ENCODE peak calls at places on chromosomes 13 and 19, in five cellular contexts. One of them, this sample, is unnamed.

GRCh38 chr19:15294591-15294990 is 37.7 kb downstream of the BRD4 start:
- DNase-seq in GM10248: no peak
- DNase-seq in ovary: no peak
- DNase-seq in GM13977: no peak
- DNase-seq in left lung: no peak
- DNase-seq in this sample: no peak

GRCh38 chr19:45419396-45419795 is 4.3 kb downstream of the ERCC1 start:
- DNase-seq in GM10248: peak
- DNase-seq in ovary: no peak
- DNase-seq in GM13977: peak
- DNase-seq in left lung: peak
- DNase-seq in this sample: peak

GRCh38 chr13:73290844-73291243 is 232.0 kb downstream of the KLF5 start:
- DNase-seq in GM13977: no peak
- DNase-seq in ovary: no peak
- DNase-seq in GM10248: no peak
- DNase-seq in left lung: no peak
- DNase-seq in this sample: no peak

GRCh38 chr19:13004273-13004672 is 9.0 kb downstream of the NFIX start:
- DNase-seq in ovary: no peak
- DNase-seq in left lung: no peak
- DNase-seq in GM13977: no peak
- DNase-seq in GM10248: no peak
- DNase-seq in this sample: no peak

GRCh38 chr19:40815223-40815622 is 16.2 kb downstream of the EGLN2 start:
- DNase-seq in GM10248: no peak
- DNase-seq in left lung: no peak
- DNase-seq in GM13977: no peak
- DNase-seq in ovary: no peak
- DNase-seq in this sample: no peak

GRCh38 chr13:54210397-54211050 is 1181.9 kb downstream of the OLFM4 start:
- DNase-seq in GM13977: no peak
- DNase-seq in left lung: no peak
- DNase-seq in ovary: no peak
- DNase-seq in GM10248: no peak
- DNase-seq in this sample: no peak

GRCh38 chr19:33946535-33947323 is 150.1 kb downstream of the KCTD15 start:
- DNase-seq in ovary: no peak
- DNase-seq in GM10248: no peak
- DNase-seq in GM13977: no peak
- DNase-seq in left lung: no peak
- DNase-seq in this sample: no peak

GRCh38 chr19:7605490-7606222 is 10.0 kb downstream of the CAMSAP3 start:
- DNase-seq in ovary: no peak
- DNase-seq in GM13977: peak
- DNase-seq in left lung: no peak
- DNase-seq in GM10248: peak
- DNase-seq in this sample: no peak

GRCh38 chr19:11418518-11419506 is at the start of gene RGL3:
- DNase-seq in GM13977: peak
- DNase-seq in GM10248: no peak
- DNase-seq in ovary: no peak
- DNase-seq in left lung: peak
- DNase-seq in this sample: no peak

GRCh38 chr19:43983544-43983911 is 460 bp upstream of the ZNF155 start:
- DNase-seq in ovary: no peak
- DNase-seq in left lung: no peak
- DNase-seq in GM10248: peak
- DNase-seq in GM13977: peak
- DNase-seq in this sample: no peak

GRCh38 chr13:23766199-23766771 is 122.9 kb downstream of the MIPEP start:
- DNase-seq in ovary: no peak
- DNase-seq in GM10248: no peak
- DNase-seq in left lung: no peak
- DNase-seq in GM13977: no peak
- DNase-seq in this sample: no peak

GRCh38 chr19:44512326-44513298 is 12.3 kb upstream of the ZNF180 start:
- DNase-seq in left lung: no peak
- DNase-seq in GM10248: no peak
- DNase-seq in GM13977: no peak
- DNase-seq in ovary: no peak
- DNase-seq in this sample: no peak

GRCh38 chr13:98022210-98022609 is 68.7 kb downstream of the IPO5 start:
- DNase-seq in GM13977: no peak
- DNase-seq in ovary: no peak
- DNase-seq in left lung: no peak
- DNase-seq in GM10248: no peak
- DNase-seq in this sample: no peak

GRCh38 chr13:39597828-39598227 is 5.2 kb downstream of the LHFPL6 start:
- DNase-seq in left lung: no peak
- DNase-seq in GM13977: no peak
- DNase-seq in ovary: no peak
- DNase-seq in GM10248: no peak
- DNase-seq in this sample: no peak

GRCh38 chr13:29817604-29818378 is 32.6 kb downstream of the UBL3 start:
- DNase-seq in GM10248: peak
- DNase-seq in GM13977: peak
- DNase-seq in left lung: no peak
- DNase-seq in ovary: no peak
- DNase-seq in this sample: peak

GRCh38 chr19:9936151-9937000 is at the start of gene OLFM2:
- DNase-seq in left lung: no peak
- DNase-seq in GM10248: peak
- DNase-seq in GM13977: peak
- DNase-seq in ovary: peak
- DNase-seq in this sample: peak

GRCh38 chr19:35987571-35987896 is 7.5 kb upstream of the SDHAF1 start:
- DNase-seq in ovary: no peak
- DNase-seq in GM13977: no peak
- DNase-seq in left lung: no peak
- DNase-seq in GM10248: no peak
- DNase-seq in this sample: no peak

GRCh38 chr19:48873476-48874308 is 1.5 kb downstream of the PPP1R15A start:
- DNase-seq in ovary: peak
- DNase-seq in GM13977: no peak
- DNase-seq in GM10248: no peak
- DNase-seq in left lung: no peak
- DNase-seq in this sample: no peak

GRCh38 chr19:48874309-48875135 is 2.3 kb downstream of the PPP1R15A start:
- DNase-seq in left lung: peak
- DNase-seq in ovary: peak
- DNase-seq in GM13977: no peak
- DNase-seq in GM10248: no peak
- DNase-seq in this sample: no peak

GRCh38 chr19:48872884-48873475 is 759 bp downstream of the PPP1R15A start:
- DNase-seq in ovary: peak
- DNase-seq in GM10248: peak
- DNase-seq in GM13977: peak
- DNase-seq in left lung: peak
- DNase-seq in this sample: peak

GRCh38 chr19:48870048-48870447 is 1.6 kb upstream of the PLEKHA4 start:
- DNase-seq in ovary: no peak
- DNase-seq in left lung: no peak
- DNase-seq in GM10248: no peak
- DNase-seq in GM13977: no peak
- DNase-seq in this sample: no peak

DNA sequence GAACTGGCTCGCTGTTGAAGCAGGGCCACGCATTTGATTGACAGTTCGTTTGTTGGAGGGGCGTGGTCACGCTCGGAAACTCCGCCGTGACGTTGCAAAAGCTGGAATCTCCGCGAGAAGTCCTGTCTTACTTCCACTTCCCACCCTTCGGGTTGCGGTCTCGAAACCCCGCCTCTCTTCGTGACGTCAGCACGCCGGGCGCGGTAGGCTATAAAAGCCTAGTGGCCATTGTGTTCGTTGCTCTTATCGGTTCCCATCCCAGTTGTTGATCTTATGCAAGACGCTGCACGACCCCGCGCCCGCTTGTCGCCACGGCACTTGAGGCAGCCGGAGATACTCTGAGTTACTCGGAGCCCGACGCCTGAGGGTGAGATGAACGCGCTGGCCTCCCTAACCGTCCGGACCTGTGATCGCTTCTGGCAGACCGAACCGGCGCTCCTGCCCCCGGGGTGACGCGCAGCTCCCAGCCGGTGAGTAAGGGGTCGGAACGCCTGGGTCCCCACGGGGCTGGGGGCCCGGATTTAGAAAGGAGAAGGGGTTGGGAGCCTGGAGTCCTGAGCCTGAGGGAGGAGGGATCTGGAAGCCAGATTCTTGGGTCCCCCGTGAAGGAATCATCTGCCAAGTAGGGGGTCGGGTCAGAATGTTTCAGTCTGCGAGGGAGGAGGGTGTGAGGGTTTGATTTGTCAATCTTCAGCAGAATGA is at the start of gene PPP1R15A:
- DNase-seq in GM13977: peak
- DNase-seq in left lung: peak
- DNase-seq in GM10248: peak
- DNase-seq in ovary: peak
- DNase-seq in this sample: peak
- TF ChIP-seq CTCF in GM13977: no peak
- TF ChIP-seq CTCF in left lung: peak
- TF ChIP-seq CTCF in GM10248: no peak
- TF ChIP-seq CTCF in ovary: no peak
- TF ChIP-seq CTCF in this sample: no peak

GRCh38 chr19:50690439-50690838 is 29.2 kb downstream of the SHANK1 start:
- DNase-seq in GM10248: no peak
- DNase-seq in GM13977: no peak
- DNase-seq in ovary: no peak
- DNase-seq in left lung: no peak
- DNase-seq in this sample: no peak
- TF ChIP-seq CTCF in GM10248: no peak
- TF ChIP-seq CTCF in GM13977: no peak
- TF ChIP-seq CTCF in ovary: no peak
- TF ChIP-seq CTCF in left lung: no peak
- TF ChIP-seq CTCF in this sample: no peak

GRCh38 chr13:36219883-36220282 is 5.5 kb upstream of the SOHLH2 start:
- DNase-seq in ovary: no peak
- DNase-seq in GM13977: no peak
- DNase-seq in left lung: no peak
- DNase-seq in GM10248: no peak
- DNase-seq in this sample: no peak

GRCh38 chr13:36211567-36211966 is 2.8 kb downstream of the SOHLH2 start:
- DNase-seq in ovary: no peak
- DNase-seq in left lung: no peak
- DNase-seq in GM13977: no peak
- DNase-seq in GM10248: no peak
- DNase-seq in this sample: no peak

GRCh38 chr13:36214163-36214921 is at the start of gene SOHLH2:
- DNase-seq in GM13977: no peak
- DNase-seq in left lung: no peak
- DNase-seq in GM10248: no peak
- DNase-seq in ovary: no peak
- DNase-seq in this sample: no peak

GRCh38 chr13:36212789-36213188 is 1.6 kb downstream of the SOHLH2 start:
- DNase-seq in ovary: no peak
- DNase-seq in GM10248: no peak
- DNase-seq in GM13977: no peak
- DNase-seq in left lung: no peak
- DNase-seq in this sample: no peak

GRCh38 chr13:36217456-36217855 is 3.1 kb upstream of the SOHLH2 start:
- DNase-seq in left lung: no peak
- DNase-seq in GM13977: no peak
- DNase-seq in GM10248: no peak
- DNase-seq in ovary: no peak
- DNase-seq in this sample: no peak
- TF ChIP-seq CTCF in left lung: no peak
- TF ChIP-seq CTCF in GM13977: no peak
- TF ChIP-seq CTCF in GM10248: no peak
- TF ChIP-seq CTCF in ovary: no peak
- TF ChIP-seq CTCF in this sample: no peak

GRCh38 chr13:92967923-92968322 is 258.7 kb upstream of the GPC6 start:
- DNase-seq in GM10248: no peak
- DNase-seq in left lung: no peak
- DNase-seq in GM13977: no peak
- DNase-seq in ovary: no peak
- DNase-seq in this sample: no peak
- TF ChIP-seq CTCF in GM10248: no peak
- TF ChIP-seq CTCF in left lung: no peak
- TF ChIP-seq CTCF in GM13977: no peak
- TF ChIP-seq CTCF in ovary: no peak
- TF ChIP-seq CTCF in this sample: no peak

GRCh38 chr13:37981932-37982331 is 112.4 kb upstream of the TRPC4 start:
- DNase-seq in GM10248: no peak
- DNase-seq in GM13977: no peak
- DNase-seq in ovary: no peak
- DNase-seq in left lung: no peak
- DNase-seq in this sample: no peak

GRCh38 chr13:37978680-37979079 is 109.1 kb upstream of the TRPC4 start:
- DNase-seq in GM10248: no peak
- DNase-seq in GM13977: no peak
- DNase-seq in left lung: no peak
- DNase-seq in ovary: no peak
- DNase-seq in this sample: no peak

GRCh38 chr13:37985281-37985680 is 115.7 kb upstream of the TRPC4 start:
- DNase-seq in GM13977: no peak
- DNase-seq in ovary: no peak
- DNase-seq in GM10248: no peak
- DNase-seq in left lung: no peak
- DNase-seq in this sample: no peak

GRCh38 chr13:37984357-37984756 is 114.8 kb upstream of the TRPC4 start:
- DNase-seq in GM13977: no peak
- DNase-seq in left lung: no peak
- DNase-seq in ovary: no peak
- DNase-seq in GM10248: no peak
- DNase-seq in this sample: no peak
- TF ChIP-seq CTCF in GM13977: peak
- TF ChIP-seq CTCF in left lung: no peak
- TF ChIP-seq CTCF in ovary: no peak
- TF ChIP-seq CTCF in GM10248: no peak
- TF ChIP-seq CTCF in this sample: no peak

GRCh38 chr13:95471960-95472359 is 80.6 kb upstream of the CLDN10 start:
- DNase-seq in GM13977: peak
- DNase-seq in left lung: no peak
- DNase-seq in GM10248: no peak
- DNase-seq in ovary: no peak
- DNase-seq in this sample: peak

GRCh38 chr13:95480131-95480545 is 72.4 kb upstream of the CLDN10 start:
- DNase-seq in left lung: peak
- DNase-seq in GM10248: peak
- DNase-seq in ovary: no peak
- DNase-seq in GM13977: no peak
- DNase-seq in this sample: no peak

GRCh38 chr13:95479706-95480105 is 72.8 kb upstream of the CLDN10 start:
- DNase-seq in left lung: no peak
- DNase-seq in GM10248: no peak
- DNase-seq in GM13977: no peak
- DNase-seq in ovary: no peak
- DNase-seq in this sample: no peak

GRCh38 chr13:95477187-95477586 is 75.3 kb upstream of the CLDN10 start:
- DNase-seq in ovary: no peak
- DNase-seq in GM13977: no peak
- DNase-seq in left lung: no peak
- DNase-seq in GM10248: no peak
- DNase-seq in this sample: no peak

DNA sequence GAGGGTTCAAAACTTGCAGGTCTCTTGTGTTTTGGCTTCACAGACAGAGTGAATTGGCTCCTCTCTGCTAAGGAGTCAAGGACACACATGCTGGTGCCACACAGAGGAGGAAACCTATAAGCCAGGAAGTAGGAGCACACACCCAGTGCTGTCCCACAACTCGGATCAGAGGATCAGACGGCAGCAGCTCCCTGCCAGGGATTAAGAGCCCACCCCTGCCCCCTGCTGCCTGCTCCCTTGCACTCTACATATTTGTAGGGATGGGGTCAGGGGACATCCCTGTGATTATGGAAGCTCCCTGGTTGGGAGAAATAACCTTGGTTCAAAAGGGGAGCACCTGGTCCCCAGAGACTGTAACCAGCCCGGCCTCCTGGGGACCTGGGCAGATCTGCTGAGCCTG is 77.5 kb upstream of the CLDN10 start:
- DNase-seq in left lung: no peak
- DNase-seq in GM13977: no peak
- DNase-seq in GM10248: no peak
- DNase-seq in ovary: no peak
- DNase-seq in this sample: no peak
- TF ChIP-seq CTCF in left lung: no peak
- TF ChIP-seq CTCF in GM13977: no peak
- TF ChIP-seq CTCF in GM10248: no peak
- TF ChIP-seq CTCF in ovary: no peak
- TF ChIP-seq CTCF in this sample: no peak

This sample was measured in GM20000.